ENCODE peak calls at places on chromosomes 12 and 14, in nine cellular contexts. E, G, C, P, Y, N, Z, T and U are unnamed samples.

GRCh38 chr12:94222351-94222750 is 74.0 kb downstream of the PLXNC1 start:
- DNase-seq in E (no peak), G (no peak), C (no peak), P (no peak), Y (no peak), N (no peak), Z (no peak), T (no peak), U (no peak)

GRCh38 chr14:39232554-39233415 is 930 bp upstream of the MIA2 start:
- DNase-seq in E (no peak), G (no peak), C (no peak), P (no peak), Y (no peak), N (no peak), Z (no peak), T (peak), U (no peak)

GRCh38 chr14:61281186-61281676 is at the start of gene TMEM30B:
- DNase-seq in E (no peak), G (peak), C (no peak), P (no peak), Y (no peak), N (peak), Z (no peak), T (no peak), U (peak)

GRCh38 chr12:15196678-15197267 is 24.4 kb downstream of the RERG start:
- DNase-seq in E (no peak), G (no peak), C (no peak), P (no peak), Y (no peak), N (no peak), Z (no peak), T (no peak), U (no peak)

GRCh38 chr14:92465353-92466067 is 48.1 kb upstream of the RIN3 start:
- DNase-seq in E (no peak), G (no peak), C (no peak), P (no peak), Y (no peak), N (no peak), Z (no peak), T (no peak), U (no peak)

GRCh38 chr12:62686938-62687337 is 220.3 kb downstream of the MON2 start:
- DNase-seq in E (no peak), G (no peak), C (no peak), P (no peak), Y (no peak), N (no peak), Z (no peak), T (peak), U (no peak)

GRCh38 chr14:72948481-72949138 is 22.3 kb downstream of the DCAF4 start:
- DNase-seq in E (no peak), G (no peak), C (peak), P (peak), Y (peak), N (no peak), Z (no peak), T (peak), U (peak)

GRCh38 chr12:32312049-32312670 is 87.2 kb upstream of the FGD4 start:
- DNase-seq in E (peak), G (peak), C (peak), P (peak), Y (peak), N (no peak), Z (no peak), T (peak), U (peak)

GRCh38 chr12:79725987-79726386 is 35.2 kb upstream of the PAWR start:
- DNase-seq in E (no peak), G (no peak), C (no peak), P (peak), Y (no peak), N (no peak), Z (no peak), T (peak), U (no peak)

GRCh38 chr14:77026930-77027537 is 1.5 kb downstream of the IRF2BPL start:
- DNase-seq in E (no peak), G (no peak), C (peak), P (no peak), Y (peak), N (peak), Z (no peak), T (peak), U (peak)

GRCh38 chr12:132886529-132887477 is 602 bp downstream of the CHFR start:
- DNase-seq in E (no peak), G (no peak), C (no peak), P (no peak), Y (no peak), N (peak), Z (no peak), T (no peak), U (peak)

GRCh38 chr14:103897075-103897947 is 30.9 kb upstream of the TDRD9 start:
- DNase-seq in E (no peak), G (no peak), C (no peak), P (no peak), Y (no peak), N (peak), Z (no peak), T (no peak), U (no peak)

GRCh38 chr14:29197557-29197956 is 431.0 kb downstream of the FOXG1 start:
- DNase-seq in E (no peak), G (no peak), C (no peak), P (no peak), Y (no peak), N (no peak), Z (no peak), T (no peak), U (no peak)

GRCh38 chr14:104891664-104892500 is 26.8 kb downstream of the CEP170B start:
- DNase-seq in E (no peak), G (no peak), C (peak), P (no peak), Y (no peak), N (no peak), Z (no peak), T (no peak), U (no peak)

GRCh38 chr12:1530592-1531159 is 63.7 kb downstream of the FBXL14 start:
- DNase-seq in E (no peak), G (no peak), C (peak), P (no peak), Y (no peak), N (no peak), Z (no peak), T (no peak), U (no peak)

GRCh38 chr14:31164115-31164514 is 43.5 kb downstream of the HECTD1 start:
- DNase-seq in E (no peak), G (no peak), C (no peak), P (no peak), Y (no peak), N (no peak), Z (no peak), T (no peak), U (no peak)

GRCh38 chr12:121330692-121331091 is 21.5 kb downstream of the ANAPC5 start:
- DNase-seq in E (no peak), G (no peak), C (no peak), P (no peak), Y (no peak), N (no peak), Z (no peak), T (no peak), U (no peak)

GRCh38 chr14:57747036-57747435 is 118.9 kb downstream of the SLC35F4 start:
- DNase-seq in E (no peak), G (no peak), C (no peak), P (peak), Y (no peak), N (no peak), Z (no peak), T (no peak), U (no peak)

GRCh38 chr12:26798013-26798412 is 35.0 kb downstream of the ITPR2 start:
- DNase-seq in E (no peak), G (no peak), C (no peak), P (peak), Y (no peak), N (no peak), Z (no peak), T (peak), U (no peak)

GRCh38 chr14:93322886-93323596 is 9.8 kb downstream of the BTBD7 start:
- DNase-seq in E (no peak), G (no peak), C (no peak), P (no peak), Y (no peak), N (no peak), Z (no peak), T (no peak), U (no peak)

GRCh38 chr14:77120771-77121743 is 20.5 kb downstream of the ZDHHC22 start:
- DNase-seq in E (no peak), G (no peak), C (no peak), P (no peak), Y (no peak), N (no peak), Z (no peak), T (no peak), U (peak)

GRCh38 chr12:114445401-114446323 is 39.7 kb upstream of the TBX5 start:
- DNase-seq in E (no peak), G (no peak), C (no peak), P (no peak), Y (no peak), N (no peak), Z (no peak), T (no peak), U (no peak)

GRCh38 chr12:108985750-108986149 is 35.1 kb downstream of the SVOP start:
- DNase-seq in E (no peak), G (no peak), C (no peak), P (no peak), Y (no peak), N (no peak), Z (no peak), T (no peak), U (no peak)

GRCh38 chr14:69699743-69700309 is 67.1 kb upstream of the SRSF5 start:
- DNase-seq in E (no peak), G (no peak), C (no peak), P (no peak), Y (no peak), N (no peak), Z (no peak), T (no peak), U (peak)

GRCh38 chr14:74671789-74672188 is 41.1 kb downstream of the AREL1 start:
- DNase-seq in E (no peak), G (no peak), C (no peak), P (peak), Y (no peak), N (no peak), Z (no peak), T (peak), U (no peak)

GRCh38 chr14:55789442-55789841 is 209.4 kb downstream of the KTN1 start:
- DNase-seq in E (no peak), G (no peak), C (no peak), P (no peak), Y (no peak), N (no peak), Z (no peak), T (peak), U (no peak)

GRCh38 chr12:119375619-119376018 is 41.1 kb downstream of the CCDC60 start:
- DNase-seq in E (no peak), G (no peak), C (no peak), P (no peak), Y (no peak), N (no peak), Z (no peak), T (no peak), U (no peak)

GRCh38 chr12:131195796-131196195 is 242.1 kb downstream of the ADGRD1 start:
- DNase-seq in E (no peak), G (no peak), C (no peak), P (no peak), Y (no peak), N (no peak), Z (no peak), T (no peak), U (no peak)

GRCh38 chr12:110689002-110689600 is at the start of gene HVCN1:
- DNase-seq in E (no peak), G (no peak), C (peak), P (no peak), Y (peak), N (peak), Z (no peak), T (peak), U (no peak)

GRCh38 chr12:52230364-52231281 is 2.4 kb upstream of the KRT7 start:
- DNase-seq in E (no peak), G (no peak), C (peak), P (peak), Y (no peak), N (no peak), Z (no peak), T (peak), U (peak)

GRCh38 chr12:120902846-120903381 is 1.2 kb downstream of the SPPL3 start:
- DNase-seq in E (no peak), G (no peak), C (no peak), P (no peak), Y (no peak), N (no peak), Z (no peak), T (peak), U (no peak)